ENCODE peak calls at places on chromosomes 7 and 10, in eight cellular contexts. One of them, this sample, is unnamed.

GRCh38 chr7:97078023-97078988 is 39.2 kb upstream of the SDHAF3 start:
- DNase-seq in hypothalamus: no peak
- DNase-seq in GM23338: no peak
- DNase-seq in GM06990: peak; percentile 8
- DNase-seq in testis: no peak
- DNase-seq in spleen: no peak
- DNase-seq in CD8-positive, alpha-beta memory T cell: no peak
- DNase-seq in LHCN-M2: no peak
- DNase-seq in this sample: no peak

GRCh38 chr10:19825690-19826089 is 9.5 kb downstream of the PLXDC2 start:
- DNase-seq in hypothalamus: no peak
- DNase-seq in testis: no peak
- DNase-seq in GM06990: no peak
- DNase-seq in GM23338: no peak
- DNase-seq in LHCN-M2: no peak
- DNase-seq in spleen: no peak
- DNase-seq in CD8-positive, alpha-beta memory T cell: no peak
- DNase-seq in this sample: no peak

GRCh38 chr7:149456770-149457421 is 4.0 kb downstream of the ZNF777 start:
- DNase-seq in CD8-positive, alpha-beta memory T cell: no peak
- DNase-seq in GM23338: no peak
- DNase-seq in spleen: no peak
- DNase-seq in GM06990: no peak
- DNase-seq in testis: no peak
- DNase-seq in hypothalamus: no peak
- DNase-seq in LHCN-M2: no peak
- DNase-seq in this sample: no peak

GRCh38 chr7:47807756-47808155 is 140.5 kb downstream of the PKD1L1 start:
- DNase-seq in testis: no peak
- DNase-seq in hypothalamus: no peak
- DNase-seq in CD8-positive, alpha-beta memory T cell: no peak
- DNase-seq in LHCN-M2: no peak
- DNase-seq in GM23338: peak; percentile 46
- DNase-seq in GM06990: no peak
- DNase-seq in spleen: no peak
- DNase-seq in this sample: no peak

GRCh38 chr7:71311576-71311975 is 179.6 kb downstream of the GALNT17 start:
- DNase-seq in hypothalamus: no peak
- DNase-seq in testis: no peak
- DNase-seq in spleen: no peak
- DNase-seq in LHCN-M2: no peak
- DNase-seq in GM23338: no peak
- DNase-seq in CD8-positive, alpha-beta memory T cell: no peak
- DNase-seq in GM06990: no peak
- DNase-seq in this sample: no peak

GRCh38 chr10:100945754-100946153 is 23.6 kb upstream of the SEMA4G start:
- DNase-seq in spleen: no peak
- DNase-seq in GM06990: no peak
- DNase-seq in LHCN-M2: no peak
- DNase-seq in GM23338: no peak
- DNase-seq in testis: no peak
- DNase-seq in hypothalamus: no peak
- DNase-seq in CD8-positive, alpha-beta memory T cell: no peak
- DNase-seq in this sample: no peak

GRCh38 chr7:91974066-91974465 is 33.4 kb downstream of the AKAP9 start:
- DNase-seq in CD8-positive, alpha-beta memory T cell: no peak
- DNase-seq in LHCN-M2: no peak
- DNase-seq in hypothalamus: no peak
- DNase-seq in spleen: no peak
- DNase-seq in GM23338: no peak
- DNase-seq in GM06990: no peak
- DNase-seq in testis: no peak
- DNase-seq in this sample: no peak

GRCh38 chr10:129642427-129642826 is 175.4 kb downstream of the MGMT start:
- DNase-seq in testis: no peak
- DNase-seq in hypothalamus: no peak
- DNase-seq in spleen: no peak
- DNase-seq in GM06990: no peak
- DNase-seq in LHCN-M2: peak; percentile 39
- DNase-seq in GM23338: no peak
- DNase-seq in CD8-positive, alpha-beta memory T cell: no peak
- DNase-seq in this sample: no peak

GRCh38 chr7:46755120-46756034 is 826.5 kb downstream of the TNS3 start:
- DNase-seq in GM23338: no peak
- DNase-seq in CD8-positive, alpha-beta memory T cell: no peak
- DNase-seq in spleen: no peak
- DNase-seq in hypothalamus: no peak
- DNase-seq in LHCN-M2: no peak
- DNase-seq in GM06990: no peak
- DNase-seq in testis: no peak
- DNase-seq in this sample: no peak

This sample was measured in HCEC 1CT.